ENCODE peak calls at places on chromosome 15, in six cellular contexts. One of them, this sample, is unnamed.

GRCh38 chr15:90666135-90666909 is 50.8 kb upstream of the BLM start:
- DNase-seq in HuH-7.5: no peak
- DNase-seq in astrocyte of the spinal cord: no peak
- DNase-seq in neural crest cell: no peak
- DNase-seq in left ventricle myocardium inferior: no peak
- DNase-seq in BJ: no peak
- DNase-seq in this sample: no peak

GRCh38 chr15:41814534-41814933 is 13.4 kb upstream of the JMJD7 start:
- DNase-seq in BJ: no peak
- DNase-seq in astrocyte of the spinal cord: no peak
- DNase-seq in neural crest cell: no peak
- DNase-seq in HuH-7.5: no peak
- DNase-seq in left ventricle myocardium inferior: no peak
- DNase-seq in this sample: no peak

GRCh38 chr15:47773163-47773562 is 55.9 kb downstream of the SEMA6D start:
- DNase-seq in neural crest cell: no peak
- DNase-seq in HuH-7.5: no peak
- DNase-seq in astrocyte of the spinal cord: no peak
- DNase-seq in left ventricle myocardium inferior: no peak
- DNase-seq in BJ: no peak
- DNase-seq in this sample: no peak

GRCh38 chr15:46312133-46312740 is 677.4 kb downstream of the SQOR start:
- DNase-seq in HuH-7.5: peak; percentile 10
- DNase-seq in BJ: no peak
- DNase-seq in neural crest cell: peak; percentile 83
- DNase-seq in astrocyte of the spinal cord: peak; percentile 52
- DNase-seq in left ventricle myocardium inferior: peak; percentile 47
- DNase-seq in this sample: peak; percentile 51

GRCh38 chr15:44541282-44541958 is 4.5 kb downstream of the EIF3J start:
- DNase-seq in HuH-7.5: no peak
- DNase-seq in astrocyte of the spinal cord: peak; percentile 84
- DNase-seq in left ventricle myocardium inferior: no peak
- DNase-seq in BJ: peak; percentile 41
- DNase-seq in neural crest cell: no peak
- DNase-seq in this sample: peak; percentile 16

GRCh38 chr15:53126144-53126543 is 336.0 kb upstream of the ONECUT1 start:
- DNase-seq in neural crest cell: no peak
- DNase-seq in left ventricle myocardium inferior: no peak
- DNase-seq in HuH-7.5: no peak
- DNase-seq in BJ: no peak
- DNase-seq in astrocyte of the spinal cord: no peak
- DNase-seq in this sample: no peak

GRCh38 chr15:31365655-31366127 is 39.1 kb downstream of the KLF13 start:
- DNase-seq in HuH-7.5: no peak
- DNase-seq in BJ: peak; percentile 37
- DNase-seq in left ventricle myocardium inferior: peak; percentile 97
- DNase-seq in neural crest cell: peak; percentile 35
- DNase-seq in astrocyte of the spinal cord: peak; percentile 75
- DNase-seq in this sample: no peak

GRCh38 chr15:31516459-31516858 is 189.8 kb downstream of the KLF13 start:
- DNase-seq in left ventricle myocardium inferior: no peak
- DNase-seq in BJ: no peak
- DNase-seq in HuH-7.5: no peak
- DNase-seq in neural crest cell: no peak
- DNase-seq in astrocyte of the spinal cord: no peak
- DNase-seq in this sample: no peak

GRCh38 chr15:25863067-25863967 is at the start of gene ATP10A:
- DNase-seq in BJ: no peak
- DNase-seq in left ventricle myocardium inferior: peak; percentile 53
- DNase-seq in astrocyte of the spinal cord: peak; percentile 57
- DNase-seq in neural crest cell: peak; percentile 30
- DNase-seq in HuH-7.5: no peak
- DNase-seq in this sample: no peak

GRCh38 chr15:84985158-84985557 is 3.5 kb downstream of the PDE8A start:
- DNase-seq in astrocyte of the spinal cord: no peak
- DNase-seq in BJ: no peak
- DNase-seq in left ventricle myocardium inferior: no peak
- DNase-seq in neural crest cell: no peak
- DNase-seq in HuH-7.5: no peak
- DNase-seq in this sample: no peak

GRCh38 chr15:77606142-77607034 is 26.3 kb downstream of the LINGO1 start:
- DNase-seq in HuH-7.5: no peak
- DNase-seq in BJ: no peak
- DNase-seq in neural crest cell: no peak
- DNase-seq in left ventricle myocardium inferior: peak; percentile 31
- DNase-seq in astrocyte of the spinal cord: no peak
- DNase-seq in this sample: no peak

GRCh38 chr15:93017521-93017920 is 71.5 kb downstream of the RGMA start:
- DNase-seq in BJ: no peak
- DNase-seq in astrocyte of the spinal cord: no peak
- DNase-seq in left ventricle myocardium inferior: no peak
- DNase-seq in neural crest cell: no peak
- DNase-seq in HuH-7.5: no peak
- DNase-seq in this sample: no peak

GRCh38 chr15:55993804-55994539 is 560 bp upstream of the NEDD4 start:
- DNase-seq in HuH-7.5: no peak
- DNase-seq in left ventricle myocardium inferior: no peak
- DNase-seq in BJ: no peak
- DNase-seq in neural crest cell: no peak
- DNase-seq in astrocyte of the spinal cord: peak; percentile 63
- DNase-seq in this sample: peak; percentile 24

GRCh38 chr15:72131922-72132321 is 13.7 kb downstream of the SENP8 start:
- DNase-seq in left ventricle myocardium inferior: no peak
- DNase-seq in astrocyte of the spinal cord: no peak
- DNase-seq in BJ: no peak
- DNase-seq in HuH-7.5: no peak
- DNase-seq in neural crest cell: no peak
- DNase-seq in this sample: no peak

GRCh38 chr15:100929641-100930042 is 10.5 kb downstream of the LRRK1 start:
- DNase-seq in neural crest cell: no peak
- DNase-seq in BJ: no peak
- DNase-seq in HuH-7.5: no peak
- DNase-seq in left ventricle myocardium inferior: no peak
- DNase-seq in astrocyte of the spinal cord: peak; percentile 9
- DNase-seq in this sample: no peak

GRCh38 chr15:67043939-67044771 is 21.2 kb upstream of the SMAD3 start:
- DNase-seq in astrocyte of the spinal cord: peak; percentile 60
- DNase-seq in HuH-7.5: no peak
- DNase-seq in neural crest cell: no peak
- DNase-seq in left ventricle myocardium inferior: no peak
- DNase-seq in BJ: peak; percentile 56
- DNase-seq in this sample: peak; percentile 84

GRCh38 chr15:65747265-65747664 is 44.8 kb downstream of the DENND4A start:
- DNase-seq in BJ: no peak
- DNase-seq in astrocyte of the spinal cord: no peak
- DNase-seq in HuH-7.5: no peak
- DNase-seq in left ventricle myocardium inferior: no peak
- DNase-seq in neural crest cell: no peak
- DNase-seq in this sample: no peak

GRCh38 chr15:52021128-52021671 is 2.2 kb downstream of the MAPK6 start:
- DNase-seq in BJ: peak; percentile 56
- DNase-seq in left ventricle myocardium inferior: no peak
- DNase-seq in HuH-7.5: peak; percentile 54
- DNase-seq in astrocyte of the spinal cord: peak; percentile 93
- DNase-seq in neural crest cell: no peak
- DNase-seq in this sample: peak; percentile 74

GRCh38 chr15:51223771-51224229 is 114.6 kb downstream of the CYP19A1 start:
- DNase-seq in HuH-7.5: no peak
- DNase-seq in BJ: peak; percentile 67
- DNase-seq in astrocyte of the spinal cord: peak; percentile 77
- DNase-seq in neural crest cell: no peak
- DNase-seq in left ventricle myocardium inferior: no peak
- DNase-seq in this sample: no peak

GRCh38 chr15:38781196-38781595 is 216.6 kb upstream of the RASGRP1 start:
- DNase-seq in astrocyte of the spinal cord: no peak
- DNase-seq in left ventricle myocardium inferior: no peak
- DNase-seq in HuH-7.5: no peak
- DNase-seq in neural crest cell: no peak
- DNase-seq in BJ: no peak
- DNase-seq in this sample: no peak

GRCh38 chr15:59540654-59541053 is 70.9 kb upstream of the GCNT3 start:
- DNase-seq in BJ: no peak
- DNase-seq in astrocyte of the spinal cord: no peak
- DNase-seq in HuH-7.5: no peak
- DNase-seq in neural crest cell: no peak
- DNase-seq in left ventricle myocardium inferior: no peak
- DNase-seq in this sample: no peak

GRCh38 chr15:55277116-55277564 is 12.5 kb downstream of the RAB27A start:
- DNase-seq in BJ: no peak
- DNase-seq in neural crest cell: no peak
- DNase-seq in left ventricle myocardium inferior: no peak
- DNase-seq in astrocyte of the spinal cord: peak; percentile 31
- DNase-seq in HuH-7.5: no peak
- DNase-seq in this sample: no peak

GRCh38 chr15:65323071-65323511 is 18.6 kb downstream of the RNU5B-1 start:
- DNase-seq in neural crest cell: no peak
- DNase-seq in BJ: peak; percentile 4
- DNase-seq in left ventricle myocardium inferior: peak; percentile 77
- DNase-seq in astrocyte of the spinal cord: peak; percentile 33
- DNase-seq in HuH-7.5: no peak
- DNase-seq in this sample: no peak

GRCh38 chr15:96330064-96330449 is 443 bp upstream of the NR2F2 start:
- DNase-seq in neural crest cell: peak; percentile 68
- DNase-seq in HuH-7.5: no peak
- DNase-seq in astrocyte of the spinal cord: peak; percentile 87
- DNase-seq in left ventricle myocardium inferior: no peak
- DNase-seq in BJ: no peak
- DNase-seq in this sample: no peak

GRCh38 chr15:73822998-73823397 is 50.4 kb upstream of the TBC1D21 start:
- DNase-seq in neural crest cell: peak; percentile 16
- DNase-seq in HuH-7.5: no peak
- DNase-seq in BJ: no peak
- DNase-seq in astrocyte of the spinal cord: peak; percentile 41
- DNase-seq in left ventricle myocardium inferior: no peak
- DNase-seq in this sample: no peak

GRCh38 chr15:96270581-96271172 is 59.8 kb upstream of the NR2F2 start:
- DNase-seq in astrocyte of the spinal cord: peak; percentile 24
- DNase-seq in BJ: no peak
- DNase-seq in HuH-7.5: no peak
- DNase-seq in neural crest cell: no peak
- DNase-seq in left ventricle myocardium inferior: no peak
- DNase-seq in this sample: peak; percentile 87

GRCh38 chr15:74132681-74133070 is 2.3 kb downstream of the ISLR2 start:
- DNase-seq in astrocyte of the spinal cord: peak; percentile 32
- DNase-seq in neural crest cell: no peak
- DNase-seq in BJ: no peak
- DNase-seq in HuH-7.5: no peak
- DNase-seq in left ventricle myocardium inferior: no peak
- DNase-seq in this sample: no peak

GRCh38 chr15:81942157-81942556 is 103.7 kb downstream of the MEX3B start:
- DNase-seq in left ventricle myocardium inferior: no peak
- DNase-seq in astrocyte of the spinal cord: no peak
- DNase-seq in HuH-7.5: no peak
- DNase-seq in BJ: no peak
- DNase-seq in neural crest cell: no peak
- DNase-seq in this sample: no peak

GRCh38 chr15:88834211-88834812 is 31.1 kb downstream of the ACAN start:
- DNase-seq in astrocyte of the spinal cord: peak; percentile 16
- DNase-seq in left ventricle myocardium inferior: peak; percentile 40
- DNase-seq in neural crest cell: peak; percentile 49
- DNase-seq in BJ: no peak
- DNase-seq in HuH-7.5: peak; percentile 47
- DNase-seq in this sample: no peak

This sample was measured in HepG2.